ENCODE peak calls at places on chromosomes 16 and 17, in seven cellular contexts. P, L, O, E, A, Z and Y are unnamed samples. For H3K36me3 and H3K27me3, the result is how much of the 10 kb centered on the place peaks cover.

GRCh38 chr17:69870091-69870530 is 204.9 kb upstream of the KCNJ16 start:
- DNase-seq in A (no peak), E (no peak), L (peak), P (no peak), Z (no peak), O (no peak), Y (no peak)

GRCh38 chr17:12985431-12986285 is 32.2 kb downstream of the ELAC2 start:
- DNase-seq in Z (no peak), O (no peak), P (no peak), E (no peak), A (no peak), L (no peak), Y (no peak)

GRCh38 chr17:20562587-20562986 is 16.9 kb upstream of the CDRT15L2 start:
- DNase-seq in E (no peak), O (no peak), Z (no peak), P (no peak), A (no peak), L (no peak), Y (no peak)

GRCh38 chr17:57552114-57552601 is 192.9 kb downstream of the CCDC182 start:
- DNase-seq in A (peak), L (peak), Z (no peak), P (peak), O (no peak), E (no peak), Y (no peak)

GRCh38 chr17:75774471-75774987 is 9.5 kb upstream of the GALK1 start:
- DNase-seq in Z (peak), O (no peak), L (no peak), P (no peak), A (no peak), E (no peak), Y (no peak)

GRCh38 chr17:49016775-49017463 is 19.7 kb downstream of the IGF2BP1 start:
- DNase-seq in A (peak), O (peak), E (no peak), Z (peak), L (no peak), P (no peak), Y (no peak)

GRCh38 chr16:49563666-49564065 is 190.1 kb downstream of the C16orf78 start:
- DNase-seq in E (no peak), Z (no peak), P (no peak), L (no peak), O (no peak), A (no peak), Y (no peak)

GRCh38 chr16:82801361-82801760 is 174.6 kb downstream of the CDH13 start:
- DNase-seq in O (no peak), L (no peak), P (no peak), Z (no peak), E (no peak), A (no peak), Y (no peak)

GRCh38 chr17:19021622-19022083 is 17.1 kb upstream of the FAM83G start:
- DNase-seq in P (no peak), O (peak), E (no peak), A (peak), Z (no peak), L (peak), Y (no peak)

GRCh38 chr17:19019041-19019941 is 14.7 kb upstream of the FAM83G start:
- DNase-seq in Z (peak), E (no peak), P (no peak), L (peak), O (peak), A (no peak), Y (no peak)

GRCh38 chr17:19018600-19018950 is 14.0 kb upstream of the FAM83G start:
- DNase-seq in L (peak), A (no peak), Z (peak), E (no peak), P (no peak), O (peak), Y (no peak)

GRCh38 chr17:19017804-19018599 is 13.4 kb upstream of the FAM83G start:
- DNase-seq in Z (peak), A (no peak), L (no peak), P (no peak), E (no peak), O (peak), Y (no peak)

DNA sequence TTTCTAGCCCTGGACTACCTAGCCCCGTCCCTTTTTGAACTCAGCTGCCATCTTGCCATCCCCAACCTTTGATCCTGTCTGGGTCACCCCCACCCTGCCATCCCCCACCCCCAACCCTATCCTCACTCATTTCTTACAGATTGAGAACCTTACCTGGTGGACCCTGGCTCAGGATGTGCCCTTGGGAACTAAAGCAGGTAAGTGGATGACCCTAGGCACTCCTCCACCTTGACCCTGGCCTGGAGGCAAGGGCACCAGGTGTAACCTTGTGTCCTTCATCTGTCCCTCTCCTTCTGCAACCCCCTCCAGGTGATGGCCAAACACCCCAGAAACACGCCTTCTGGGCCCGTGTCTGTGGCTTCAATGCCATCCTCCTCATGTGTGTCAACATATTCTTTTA is 15.5 kb upstream of the FAM83G start:
- DNase-seq in E (no peak), A (no peak), P (no peak), O (peak), L (no peak), Z (peak), Y (no peak)
- H3K36me3 ChIP-seq in E (under half), A (under half), P (under half), O (under half), L (under half), Z (under half), Y (under half)

GRCh38 chr17:6232768-6233130 is 162.6 kb downstream of the WSCD1 start:
- DNase-seq in Z (no peak), O (no peak), E (no peak), A (no peak), L (no peak), P (no peak), Y (no peak)
- H3K27me3 ChIP-seq in Z (under half), O (under half), E (under half), A (under half), L (under half), P (under half), Y (under half)

GRCh38 chr17:3658784-3659449 is 9.5 kb downstream of the TAX1BP3 start:
- DNase-seq in E (no peak), L (no peak), O (no peak), Z (no peak), P (no peak), A (no peak), Y (no peak)
- H3K4me3 ChIP-seq in E (no peak), L (no peak), O (no peak), Z (no peak), P (no peak), A (no peak), Y (no peak)

GRCh38 chr16:89288966-89289365 is 71.5 kb downstream of the ZNF778 start:
- DNase-seq in P (no peak), E (no peak), O (no peak), A (no peak), L (no peak), Z (no peak), Y (no peak)

GRCh38 chr16:89288577-89288844 is 71.0 kb downstream of the ZNF778 start:
- DNase-seq in L (no peak), O (no peak), Z (no peak), P (no peak), E (no peak), A (no peak), Y (no peak)

GRCh38 chr16:89290887-89291286 is 73.4 kb downstream of the ZNF778 start:
- DNase-seq in P (no peak), L (no peak), E (no peak), Z (no peak), A (peak), O (no peak), Y (no peak)

GRCh38 chr16:89290472-89290871 is 73.0 kb downstream of the ZNF778 start:
- DNase-seq in O (no peak), A (no peak), L (no peak), P (no peak), E (no peak), Z (no peak), Y (no peak)

DNA sequence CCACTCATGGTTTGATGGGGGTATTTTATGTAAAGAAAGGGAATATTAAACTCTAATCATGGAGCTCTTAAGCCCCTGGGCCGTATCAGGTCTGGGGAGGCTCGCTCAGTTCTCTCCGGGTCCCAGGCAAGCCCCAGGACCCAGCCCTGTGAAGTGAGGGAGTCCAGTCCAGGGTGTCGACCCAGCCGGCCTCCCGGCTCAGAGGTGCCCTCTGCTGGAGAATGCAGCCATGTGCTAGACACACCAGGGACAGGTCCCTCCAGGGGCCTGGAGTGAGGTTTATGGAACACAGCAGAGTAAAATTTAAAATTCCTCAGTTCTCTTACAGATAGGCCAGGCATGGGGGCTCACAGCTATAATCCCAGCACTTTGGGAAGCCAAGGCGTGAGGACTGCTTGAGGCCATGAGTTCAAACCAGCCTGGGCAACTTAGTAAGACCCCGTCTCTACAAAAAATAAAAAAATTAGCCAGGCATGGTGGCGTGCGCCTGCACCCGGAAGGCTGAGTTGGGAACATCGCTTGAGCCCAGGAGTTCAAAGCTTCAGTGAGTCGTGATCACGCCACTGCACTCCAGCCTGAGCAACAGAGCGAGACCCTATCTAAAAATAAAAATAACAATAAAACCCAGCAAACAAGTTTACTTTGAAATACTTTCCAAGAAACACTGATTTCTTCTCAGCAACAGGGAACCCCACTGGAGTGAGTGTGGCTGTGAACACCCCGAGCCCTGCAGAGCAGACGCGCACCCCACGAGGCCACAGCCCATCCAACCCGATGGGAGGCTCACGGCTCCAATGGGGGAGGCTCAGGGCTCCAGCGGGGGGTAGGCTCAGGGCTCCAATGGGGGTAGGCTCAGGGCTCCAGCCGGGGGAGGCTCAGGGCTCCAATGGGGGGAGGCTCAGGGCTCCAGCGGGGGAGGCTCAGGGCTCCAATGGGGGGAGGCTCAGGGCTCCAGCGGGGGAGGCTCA is 72.2 kb downstream of the ZNF778 start:
- DNase-seq in E (peak), P (peak), L (peak), A (peak), Z (peak), O (peak), Y (peak)
- H3K36me3 ChIP-seq in E (half or more), P (under half), L (under half), A (under half), Z (half or more), O (under half), Y (under half)

GRCh38 chr16:28277537-28278388 is 14.6 kb upstream of the SBK1 start:
- DNase-seq in Z (peak), O (peak), P (peak), L (peak), A (peak), E (peak), Y (peak)

GRCh38 chr16:28274676-28275075 is 17.6 kb upstream of the SBK1 start:
- DNase-seq in A (no peak), E (no peak), P (no peak), O (no peak), L (no peak), Z (no peak), Y (no peak)

GRCh38 chr16:28279006-28279405 is 13.3 kb upstream of the SBK1 start:
- DNase-seq in P (no peak), Z (no peak), E (no peak), L (no peak), A (no peak), O (no peak), Y (no peak)

GRCh38 chr16:28276301-28276700 is 16.0 kb upstream of the SBK1 start:
- DNase-seq in O (no peak), Z (no peak), E (no peak), L (no peak), A (no peak), P (no peak), Y (no peak)

DNA sequence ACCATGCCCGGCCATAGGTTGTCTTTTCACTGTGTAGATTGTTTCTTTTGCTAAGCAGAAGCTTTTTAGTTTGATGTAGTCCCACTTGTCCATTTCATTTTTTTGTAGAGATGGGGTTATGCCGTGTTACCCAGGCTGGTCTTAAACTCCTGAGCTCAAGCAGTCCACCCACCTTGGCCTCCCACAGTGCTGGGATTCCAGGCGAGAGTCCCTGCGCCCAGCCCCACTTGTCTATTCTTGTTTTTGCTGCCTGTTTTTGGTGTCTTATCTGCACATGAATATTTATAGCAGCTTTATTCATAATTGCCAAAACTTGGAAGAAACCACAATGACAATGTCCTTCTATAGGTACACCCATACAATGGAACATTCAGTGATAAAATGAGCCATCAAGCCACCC is 18.8 kb upstream of the SBK1 start:
- DNase-seq in A (no peak), E (no peak), Z (no peak), L (no peak), O (no peak), P (no peak), Y (no peak)
- H3K27me3 ChIP-seq in A (under half), E (under half), Z (under half), L (under half), O (under half), P (under half), Y (under half)

GRCh38 chr16:56384074-56384721 is 41.1 kb downstream of the AMFR start:
- DNase-seq in P (no peak), L (no peak), E (no peak), A (no peak), O (no peak), Z (no peak), Y (no peak)
- H3K4me3 ChIP-seq in P (no peak), L (no peak), E (no peak), A (no peak), O (no peak), Z (no peak), Y (no peak)